ENCODE peak calls at places on chromosomes 2 and 18, in four cellular contexts. Z is kidney glomerular epithelial cell; F is stimulated activated CD8-positive, alpha-beta memory T cell treated with anti-CD3 and anti-CD28 coated beads, Interleukin-12 subunit alpha, Interleukin-12 subunit beta, amount 100 ng/mL, for 1 hour; P is activated T-cell treated with anti-CD3 and anti-CD28 coated beads for 1 hour. B is an unnamed sample.

GRCh38 chr2:222052934-222053367 is 245.8 kb downstream of the PAX3 start:
- DNase-seq in Z (no peak), F (no peak), P (no peak), B (no peak)

GRCh38 chr18:55012041-55012440 is 52.8 kb upstream of the CCDC68 start:
- DNase-seq in Z (peak), F (no peak), P (no peak), B (no peak)

GRCh38 chr2:52253605-52254004 is 1221.7 kb upstream of the NRXN1 start:
- DNase-seq in Z (no peak), F (no peak), P (no peak), B (no peak)

GRCh38 chr2:217599906-217600305 is 402.9 kb downstream of the TNS1 start:
- DNase-seq in Z (no peak), F (no peak), P (no peak), B (no peak)

GRCh38 chr2:42074661-42075060 is 26.8 kb downstream of the PKDCC start:
- DNase-seq in Z (no peak), F (no peak), P (no peak), B (no peak)

GRCh38 chr2:35989523-35989922 is 366.1 kb upstream of the CRIM1 start:
- DNase-seq in Z (no peak), F (no peak), P (no peak), B (no peak)

GRCh38 chr2:166449439-166449838 is 44.6 kb downstream of the SCN7A start:
- DNase-seq in Z (no peak), F (no peak), P (no peak), B (no peak)

GRCh38 chr2:225998653-225999052 is 599.1 kb downstream of the NYAP2 start:
- DNase-seq in Z (peak), F (no peak), P (no peak), B (no peak)

GRCh38 chr18:56003651-56004050 is 415.7 kb upstream of the TCF4 start:
- DNase-seq in Z (no peak), F (no peak), P (no peak), B (no peak)

GRCh38 chr2:71005271-71006202 is 10.9 kb upstream of the TEX261 start:
- DNase-seq in Z (no peak), F (no peak), P (no peak), B (no peak)

GRCh38 chr2:165796819-165797530 is 2.9 kb upstream of the GALNT3 start:
- DNase-seq in Z (no peak), F (no peak), P (no peak), B (no peak)

GRCh38 chr18:58525928-58526424 is 102.9 kb downstream of the ALPK2 start:
- DNase-seq in Z (no peak), F (no peak), P (no peak), B (no peak)

GRCh38 chr2:36380624-36381481 is 25.3 kb downstream of the CRIM1 start:
- DNase-seq in Z (peak), F (no peak), P (no peak), B (no peak)

GRCh38 chr2:164810843-164811242 is 30.8 kb downstream of the COBLL1 start:
- DNase-seq in Z (no peak), F (no peak), P (no peak), B (no peak)

GRCh38 chr18:54388203-54389142 is 30.8 kb downstream of the C18orf54 start:
- DNase-seq in Z (peak), F (no peak), P (no peak), B (no peak)

B was measured in activated effector memory CD4-positive, alpha-beta T cell treated with Interleukin-2 at 50 U/mL for 16 hours.